ENCODE peak calls at places on chromosomes 13 and 19, in five cellular contexts. J, U, F, T and I are unnamed samples.

GRCh38 chr13:24680921-24681585 is 845 bp downstream of the ATP12A start:
- DNase-seq in T (no peak), F (no peak), J (no peak), U (no peak), I (no peak)

GRCh38 chr19:55041627-55042343 is 3.7 kb upstream of the GP6 start:
- DNase-seq in U (no peak), F (no peak), J (peak), T (no peak), I (no peak)

GRCh38 chr13:65638572-65639168 is 1591.5 kb downstream of the PCDH9 start:
- DNase-seq in F (peak), T (no peak), U (peak), J (no peak), I (peak)

GRCh38 chr19:12652219-12652618 is 14.3 kb downstream of the MAN2B1 start:
- DNase-seq in U (no peak), F (no peak), J (no peak), T (no peak), I (no peak)

GRCh38 chr13:50589651-50590054 is 253.8 kb downstream of the DLEU7 start:
- DNase-seq in J (no peak), T (no peak), U (peak), F (no peak), I (peak)

GRCh38 chr13:21966014-21966413 is 295.1 kb downstream of the FGF9 start:
- DNase-seq in T (no peak), J (no peak), F (no peak), U (no peak), I (no peak)

GRCh38 chr13:110150384-110151091 is 156.4 kb downstream of the COL4A1 start:
- DNase-seq in T (no peak), J (no peak), F (no peak), U (no peak), I (no peak)

GRCh38 chr13:37342205-37342604 is 236.7 kb upstream of the CSNK1A1L start:
- DNase-seq in U (no peak), F (no peak), J (no peak), T (no peak), I (no peak)

GRCh38 chr13:21106089-21106488 is 44.7 kb upstream of the LATS2 start:
- DNase-seq in U (no peak), F (no peak), T (no peak), J (no peak), I (peak)

GRCh38 chr19:43914051-43914450 is 21.0 kb downstream of the ZNF45 start:
- DNase-seq in J (no peak), U (no peak), T (no peak), F (no peak), I (no peak)

GRCh38 chr19:53192771-53193533 is at the start of gene ZNF665:
- DNase-seq in T (peak), F (no peak), J (peak), U (peak), I (peak)

GRCh38 chr19:53915000-53915399 is 5.9 kb downstream of the CACNG7 start:
- DNase-seq in U (no peak), J (no peak), T (no peak), F (no peak), I (no peak)

GRCh38 chr19:42450314-42450934 is 7.7 kb upstream of the CXCL17 start:
- DNase-seq in J (peak), T (peak), F (peak), U (peak), I (peak)

GRCh38 chr19:51093510-51094345 is 11.0 kb upstream of the KLK14 start:
- DNase-seq in U (peak), T (no peak), J (no peak), F (no peak), I (no peak)

GRCh38 chr13:109784590-109785140 is 1.7 kb downstream of the IRS2 start:
- DNase-seq in J (peak), T (peak), U (no peak), F (peak), I (peak)

GRCh38 chr13:33497146-33497845 is 211.7 kb upstream of the STARD13 start:
- DNase-seq in J (no peak), T (no peak), U (no peak), F (no peak), I (no peak)

GRCh38 chr19:38952395-38953165 is 21.8 kb downstream of the MRPS12 start:
- DNase-seq in J (peak), T (no peak), F (peak), U (peak), I (no peak)

GRCh38 chr13:102470283-102470920 is 68.6 kb upstream of the FGF14 start:
- DNase-seq in U (no peak), J (no peak), F (no peak), T (no peak), I (no peak)

GRCh38 chr13:84844473-84844872 is 954.7 kb downstream of the SLITRK6 start:
- DNase-seq in F (no peak), T (no peak), U (peak), J (no peak), I (no peak)

GRCh38 chr19:46718157-46718933 is 1.4 kb upstream of the PRKD2 start:
- DNase-seq in U (no peak), T (no peak), J (peak), F (peak), I (no peak)

GRCh38 chr13:44309771-44310767 is 63.6 kb upstream of the SERP2 start:
- DNase-seq in T (no peak), J (no peak), U (peak), F (peak), I (no peak)

GRCh38 chr13:104740616-104741222 is 1674.5 kb upstream of the SLC10A2 start:
- DNase-seq in U (no peak), J (no peak), T (no peak), F (no peak), I (no peak)

GRCh38 chr13:65889368-65889767 is 1340.8 kb downstream of the PCDH9 start:
- DNase-seq in F (no peak), U (peak), J (no peak), T (no peak), I (no peak)

GRCh38 chr13:81927347-81927746 is 1586.4 kb upstream of the SPRY2 start:
- DNase-seq in F (peak), T (no peak), J (no peak), U (peak), I (no peak)